ENCODE peak calls at places on chromosomes 2 and 18, in four cellular contexts. One of them, this sample, is unnamed. For H3K4me1, the result is how much of the 10 kb centered on the place peaks cover.

GRCh38 chr2:24652265-24653232 is 140.6 kb downstream of the PTRHD1 start:
- DNase-seq in ovary: no peak
- DNase-seq in HepG2: no peak
- DNase-seq in tibial nerve: no peak
- DNase-seq in this sample: no peak

GRCh38 chr2:211611061-211611518 is 927.5 kb downstream of the ERBB4 start:
- DNase-seq in tibial nerve: no peak
- DNase-seq in ovary: no peak
- DNase-seq in HepG2: peak
- DNase-seq in this sample: no peak

GRCh38 chr2:138223321-138223720 is 259.0 kb downstream of the HNMT start:
- DNase-seq in HepG2: no peak
- DNase-seq in tibial nerve: no peak
- DNase-seq in ovary: no peak
- DNase-seq in this sample: no peak

GRCh38 chr2:74938264-74938663 is 20.2 kb upstream of the POLE4 start:
- DNase-seq in ovary: no peak
- DNase-seq in HepG2: no peak
- DNase-seq in tibial nerve: no peak
- DNase-seq in this sample: no peak

GRCh38 chr2:106115250-106115649 is 78.9 kb downstream of the UXS1 start:
- DNase-seq in ovary: no peak
- DNase-seq in tibial nerve: no peak
- DNase-seq in HepG2: peak
- DNase-seq in this sample: no peak

GRCh38 chr18:79763407-79763806 is 34.3 kb upstream of the KCNG2 start:
- DNase-seq in HepG2: no peak
- DNase-seq in ovary: no peak
- DNase-seq in tibial nerve: no peak
- DNase-seq in this sample: no peak

GRCh38 chr2:188292446-188293239 is 969 bp downstream of the GULP1 start:
- DNase-seq in HepG2: no peak
- DNase-seq in ovary: peak
- DNase-seq in tibial nerve: peak
- DNase-seq in this sample: peak

GRCh38 chr2:202102425-202103005 is 29.5 kb downstream of the KIAA2012 start:
- DNase-seq in HepG2: no peak
- DNase-seq in tibial nerve: no peak
- DNase-seq in ovary: no peak
- DNase-seq in this sample: no peak

GRCh38 chr2:99648906-99649606 is 159.2 kb upstream of the REV1 start:
- DNase-seq in tibial nerve: no peak
- DNase-seq in HepG2: no peak
- DNase-seq in ovary: no peak
- DNase-seq in this sample: no peak

GRCh38 chr2:109247340-109247739 is 118.3 kb downstream of the SH3RF3 start:
- DNase-seq in tibial nerve: no peak
- DNase-seq in HepG2: no peak
- DNase-seq in ovary: no peak
- DNase-seq in this sample: no peak

GRCh38 chr2:120820263-120820884 is 84.7 kb downstream of the GLI2 start:
- DNase-seq in tibial nerve: no peak
- DNase-seq in HepG2: no peak
- DNase-seq in ovary: peak
- DNase-seq in this sample: peak

GRCh38 chr2:84495539-84496146 is 20.7 kb upstream of the DNAH6 start:
- DNase-seq in HepG2: peak
- DNase-seq in tibial nerve: peak
- DNase-seq in ovary: no peak
- DNase-seq in this sample: no peak

GRCh38 chr18:76822510-76823165 is at the start of gene ZNF236:
- DNase-seq in HepG2: peak
- DNase-seq in tibial nerve: peak
- DNase-seq in ovary: peak
- DNase-seq in this sample: peak

GRCh38 chr2:57990118-57990725 is 56.4 kb upstream of the VRK2 start:
- DNase-seq in tibial nerve: no peak
- DNase-seq in HepG2: no peak
- DNase-seq in ovary: no peak
- DNase-seq in this sample: no peak

GRCh38 chr18:78734614-78734945 is 245.0 kb upstream of the SALL3 start:
- DNase-seq in ovary: no peak
- DNase-seq in tibial nerve: no peak
- DNase-seq in HepG2: no peak
- DNase-seq in this sample: no peak

GRCh38 chr2:50347355-50348044 is 684.4 kb downstream of the NRXN1 start:
- DNase-seq in tibial nerve: no peak
- DNase-seq in HepG2: no peak
- DNase-seq in ovary: no peak
- DNase-seq in this sample: no peak

GRCh38 chr18:39453882-39454281 is 1888.3 kb upstream of the CELF4 start:
- DNase-seq in tibial nerve: no peak
- DNase-seq in HepG2: peak
- DNase-seq in ovary: no peak
- DNase-seq in this sample: no peak

GRCh38 chr2:162298669-162299335 is 19.7 kb downstream of the IFIH1 start:
- DNase-seq in tibial nerve: no peak
- DNase-seq in ovary: no peak
- DNase-seq in HepG2: no peak
- DNase-seq in this sample: no peak

GRCh38 chr2:73920577-73921545 is 5.8 kb upstream of the DGUOK start:
- DNase-seq in HepG2: peak
- DNase-seq in ovary: no peak
- DNase-seq in tibial nerve: no peak
- DNase-seq in this sample: no peak

GRCh38 chr2:218513676-218514075 is 54.5 kb downstream of the USP37 start:
- DNase-seq in tibial nerve: no peak
- DNase-seq in HepG2: no peak
- DNase-seq in ovary: no peak
- DNase-seq in this sample: no peak

GRCh38 chr2:8146329-8147048 is 535.4 kb upstream of the ID2 start:
- DNase-seq in HepG2: no peak
- DNase-seq in ovary: no peak
- DNase-seq in tibial nerve: no peak
- DNase-seq in this sample: peak

GRCh38 chr2:240164586-240164985 is 24.1 kb upstream of the OTOS start:
- DNase-seq in tibial nerve: no peak
- DNase-seq in HepG2: no peak
- DNase-seq in ovary: no peak
- DNase-seq in this sample: no peak

GRCh38 chr2:1625281-1626001 is 118.9 kb downstream of the PXDN start:
- DNase-seq in tibial nerve: peak
- DNase-seq in HepG2: no peak
- DNase-seq in ovary: peak
- DNase-seq in this sample: no peak

GRCh38 chr2:99448556-99448955 is 41.3 kb downstream of the REV1 start:
- DNase-seq in tibial nerve: no peak
- DNase-seq in ovary: no peak
- DNase-seq in HepG2: no peak
- DNase-seq in this sample: no peak

GRCh38 chr18:76493213-76494107 is 1.6 kb downstream of the ZNF516 start:
- DNase-seq in HepG2: peak
- DNase-seq in ovary: peak
- DNase-seq in tibial nerve: peak
- DNase-seq in this sample: no peak

GRCh38 chr2:237894986-237895543 is 35.6 kb downstream of the RAMP1 start:
- DNase-seq in HepG2: no peak
- DNase-seq in ovary: no peak
- DNase-seq in tibial nerve: no peak
- DNase-seq in this sample: no peak

GRCh38 chr2:238389985-238390682 is 36.6 kb upstream of the ASB1 start:
- DNase-seq in HepG2: no peak
- DNase-seq in ovary: no peak
- DNase-seq in tibial nerve: peak
- DNase-seq in this sample: no peak

GRCh38 chr2:38184964-38185603 is 109.1 kb upstream of the CYP1B1 start:
- DNase-seq in tibial nerve: no peak
- DNase-seq in ovary: no peak
- DNase-seq in HepG2: no peak
- DNase-seq in this sample: no peak

GRCh38 chr18:5424903-5425302 is 118.9 kb downstream of the EPB41L3 start:
- DNase-seq in ovary: no peak
- DNase-seq in tibial nerve: no peak
- DNase-seq in HepG2: peak
- DNase-seq in this sample: no peak

GRCh38 chr2:223696719-223697118 is 94.6 kb upstream of the SCG2 start:
- DNase-seq in HepG2: peak
- DNase-seq in tibial nerve: no peak
- DNase-seq in ovary: no peak
- DNase-seq in this sample: no peak

GRCh38 chr18:74946646-74947045 is 262.3 kb downstream of the PTGR3 start:
- DNase-seq in HepG2: no peak
- DNase-seq in tibial nerve: no peak
- DNase-seq in ovary: no peak
- DNase-seq in this sample: no peak
- H3K4me1 ChIP-seq in HepG2: under half
- H3K4me1 ChIP-seq in tibial nerve: under half
- H3K4me1 ChIP-seq in ovary: under half
- H3K4me1 ChIP-seq in this sample: under half

DNA sequence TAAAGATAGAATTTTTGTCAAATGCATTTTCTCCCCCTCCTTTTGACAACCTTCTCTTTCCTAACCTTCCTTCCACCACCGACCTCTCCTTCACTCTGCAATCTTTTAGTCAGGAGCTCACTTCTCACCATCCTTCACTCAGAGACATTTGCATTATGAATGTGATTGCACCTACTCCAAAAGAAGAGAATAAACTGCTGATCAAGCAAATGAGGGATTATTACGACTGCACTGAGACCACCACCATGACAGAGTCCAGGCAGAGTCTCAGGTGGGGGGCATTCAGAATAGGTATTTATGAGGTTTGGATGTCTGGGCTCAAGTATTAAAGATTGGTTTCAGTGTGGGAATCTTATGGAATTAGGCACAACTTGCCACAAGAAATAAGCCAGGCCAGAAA is 483.9 kb downstream of the PTH2R start:
- DNase-seq in ovary: no peak
- DNase-seq in tibial nerve: no peak
- DNase-seq in HepG2: no peak
- DNase-seq in this sample: no peak
- TF ChIP-seq POLR2A in ovary: no peak
- TF ChIP-seq POLR2A in tibial nerve: no peak
- TF ChIP-seq POLR2A in HepG2: no peak
- TF ChIP-seq POLR2A in this sample: no peak

DNA sequence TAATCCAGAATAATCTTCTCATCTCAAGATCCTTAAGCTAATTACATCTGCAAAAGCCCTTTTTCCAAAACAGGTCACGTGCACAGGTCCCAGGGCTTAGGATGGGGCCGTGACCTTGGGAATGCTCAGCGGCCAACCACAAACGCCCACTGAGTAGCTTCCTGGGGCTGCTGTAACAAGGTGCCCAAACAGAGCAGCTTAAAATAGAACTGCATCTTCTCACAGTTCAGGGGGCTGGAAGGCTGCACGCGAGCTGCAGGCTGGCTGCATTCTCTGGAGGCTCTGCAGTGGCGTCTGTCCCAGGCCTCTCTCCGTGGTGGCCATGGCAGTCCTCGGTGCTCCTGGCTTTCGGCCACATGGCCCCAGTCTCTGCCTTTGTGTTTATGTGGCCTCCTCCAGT is 31.9 kb downstream of the ADI1 start:
- DNase-seq in ovary: no peak
- DNase-seq in HepG2: no peak
- DNase-seq in tibial nerve: no peak
- DNase-seq in this sample: no peak
- H3K4me1 ChIP-seq in ovary: under half
- H3K4me1 ChIP-seq in HepG2: half or more
- H3K4me1 ChIP-seq in tibial nerve: under half
- H3K4me1 ChIP-seq in this sample: under half

GRCh38 chr2:234496442-234496834 is 443 bp downstream of the ARL4C start:
- DNase-seq in tibial nerve: no peak
- DNase-seq in HepG2: no peak
- DNase-seq in ovary: peak
- DNase-seq in this sample: no peak

GRCh38 chr2:234497592-234498023 is 727 bp upstream of the ARL4C start:
- DNase-seq in HepG2: no peak
- DNase-seq in ovary: peak
- DNase-seq in tibial nerve: no peak
- DNase-seq in this sample: no peak

GRCh38 chr2:234495076-234495800 is 1.6 kb downstream of the ARL4C start:
- DNase-seq in HepG2: no peak
- DNase-seq in ovary: no peak
- DNase-seq in tibial nerve: no peak
- DNase-seq in this sample: no peak

GRCh38 chr2:234495801-234496441 is 960 bp downstream of the ARL4C start:
- DNase-seq in ovary: peak
- DNase-seq in tibial nerve: no peak
- DNase-seq in HepG2: no peak
- DNase-seq in this sample: no peak

DNA sequence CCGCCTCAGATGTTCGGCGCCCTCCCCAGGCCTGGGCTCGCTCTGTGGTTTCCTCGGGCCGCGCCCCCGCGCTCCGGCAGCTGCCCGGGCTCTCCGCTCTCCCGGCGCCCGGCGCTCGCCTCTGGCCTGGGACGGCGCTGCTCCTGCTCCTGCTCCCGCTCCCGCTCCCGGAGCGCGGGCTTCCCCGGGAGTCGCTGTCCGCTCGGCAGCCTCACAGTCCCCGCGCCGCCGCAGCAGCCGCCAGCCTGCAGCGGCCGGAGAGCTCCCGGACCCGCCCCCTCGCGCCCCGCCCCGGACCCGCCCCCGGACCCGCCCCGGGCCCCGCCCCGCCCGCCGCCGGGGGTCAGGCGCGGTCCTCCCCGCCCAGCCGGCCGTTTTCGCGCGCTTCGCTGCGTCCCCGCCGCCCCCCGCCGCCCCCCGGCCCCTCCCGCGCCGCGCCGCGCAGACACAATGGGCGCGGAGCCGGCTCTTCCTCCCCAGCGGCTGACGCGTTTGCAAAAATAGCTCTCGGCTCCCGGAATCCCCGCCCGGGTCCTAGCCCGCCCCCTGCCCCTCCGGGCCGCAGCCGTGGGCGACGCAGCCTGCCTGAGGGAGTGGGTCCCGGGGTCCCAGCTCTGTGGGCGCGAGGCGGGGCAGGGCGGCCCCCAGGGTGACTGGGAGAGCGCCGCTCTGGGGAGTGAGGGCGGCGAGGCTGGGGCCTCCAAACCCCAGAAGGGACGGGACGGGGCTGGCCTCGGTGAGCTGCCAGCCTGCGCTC is at the start of gene ARL4C:
- DNase-seq in ovary: peak
- DNase-seq in HepG2: peak
- DNase-seq in tibial nerve: no peak
- DNase-seq in this sample: peak
- TF ChIP-seq POLR2A in ovary: no peak
- TF ChIP-seq POLR2A in HepG2: no peak
- TF ChIP-seq POLR2A in tibial nerve: no peak
- TF ChIP-seq POLR2A in this sample: no peak

GRCh38 chr2:10402652-10403215 is 45.4 kb downstream of the ODC1 start:
- DNase-seq in tibial nerve: no peak
- DNase-seq in ovary: no peak
- DNase-seq in HepG2: no peak
- DNase-seq in this sample: no peak

GRCh38 chr2:10406491-10406890 is 41.6 kb downstream of the ODC1 start:
- DNase-seq in ovary: no peak
- DNase-seq in HepG2: no peak
- DNase-seq in tibial nerve: no peak
- DNase-seq in this sample: no peak

GRCh38 chr2:10406016-10406415 is 42.1 kb downstream of the ODC1 start:
- DNase-seq in ovary: no peak
- DNase-seq in tibial nerve: no peak
- DNase-seq in HepG2: no peak
- DNase-seq in this sample: no peak

GRCh38 chr2:10405441-10405840 is 42.7 kb downstream of the ODC1 start:
- DNase-seq in HepG2: no peak
- DNase-seq in tibial nerve: no peak
- DNase-seq in ovary: no peak
- DNase-seq in this sample: peak

GRCh38 chr2:10404324-10405143 is 43.6 kb downstream of the ODC1 start:
- DNase-seq in ovary: no peak
- DNase-seq in tibial nerve: no peak
- DNase-seq in HepG2: no peak
- DNase-seq in this sample: peak
- H3K4me1 ChIP-seq in ovary: under half
- H3K4me1 ChIP-seq in tibial nerve: half or more
- H3K4me1 ChIP-seq in HepG2: half or more
- H3K4me1 ChIP-seq in this sample: under half